ENCODE peak calls at places on chromosomes 12 and 14, in five cellular contexts. Q is GM12878, S is A549, N is IMR-90, H is SK-N-SH. M is an unnamed sample.

GRCh38 chr12:38880288-38880687 is 25.1 kb downstream of the CPNE8 start:
- DNase-seq in Q (peak), S (no peak), N (no peak), H (peak), M (no peak)

GRCh38 chr12:69544087-69544486 is 41.2 kb upstream of the CCT2 start:
- DNase-seq in Q (no peak), S (no peak), N (no peak), H (no peak), M (no peak)

GRCh38 chr14:101122114-101122854 is 218.8 kb upstream of the RTL1 start:
- DNase-seq in Q (no peak), S (no peak), N (no peak), H (peak), M (no peak)

GRCh38 chr12:22467190-22467589 is 77.2 kb downstream of the C2CD5 start:
- DNase-seq in Q (no peak), S (no peak), N (peak), H (no peak), M (no peak)

GRCh38 chr12:18439541-18439940 is 178.2 kb downstream of the PIK3C2G start:
- DNase-seq in Q (no peak), S (no peak), N (peak), H (no peak), M (peak)

GRCh38 chr12:113040722-113041168 is 15.8 kb upstream of the DTX1 start:
- DNase-seq in Q (no peak), S (peak), N (peak), H (no peak), M (no peak)

GRCh38 chr14:68423686-68424085 is 369.2 kb downstream of the ZFP36L1 start:
- DNase-seq in Q (no peak), S (no peak), N (no peak), H (no peak), M (no peak)

GRCh38 chr14:69346710-69347109 is 51.4 kb downstream of the ERH start:
- DNase-seq in Q (no peak), S (peak), N (no peak), H (peak), M (peak)

GRCh38 chr12:51482808-51483532 is 58.3 kb downstream of the SLC4A8 start:
- DNase-seq in Q (no peak), S (no peak), N (no peak), H (no peak), M (no peak)

GRCh38 chr12:53063708-53064612 is 14.1 kb downstream of the TNS2 start:
- DNase-seq in Q (no peak), S (no peak), N (peak), H (no peak), M (no peak)

GRCh38 chr14:90355540-90356518 is 24.1 kb upstream of the NRDE2 start:
- DNase-seq in Q (no peak), S (no peak), N (no peak), H (no peak), M (no peak)

GRCh38 chr12:32541754-32542374 is 137.2 kb upstream of the DNM1L start:
- DNase-seq in Q (no peak), S (no peak), N (no peak), H (no peak), M (no peak)

GRCh38 chr12:92608418-92609091 is 94.2 kb upstream of the PLEKHG7 start:
- DNase-seq in Q (peak), S (peak), N (peak), H (peak), M (peak)

GRCh38 chr12:43992856-43993255 is 157.0 kb downstream of the TMEM117 start:
- DNase-seq in Q (no peak), S (no peak), N (no peak), H (no peak), M (no peak)

GRCh38 chr14:92549853-92550244 is 36.3 kb downstream of the RIN3 start:
- DNase-seq in Q (no peak), S (no peak), N (peak), H (no peak), M (peak)

GRCh38 chr14:105857223-105857815 is 330.9 kb downstream of the TMEM121 start:
- DNase-seq in Q (no peak), S (no peak), N (no peak), H (no peak), M (no peak)

GRCh38 chr14:98290596-98290995 is 981.4 kb downstream of the BCL11B start:
- DNase-seq in Q (no peak), S (no peak), N (no peak), H (no peak), M (no peak)

GRCh38 chr12:5017638-5018348 is 25.9 kb upstream of the KCNA5 start:
- DNase-seq in Q (no peak), S (no peak), N (no peak), H (no peak), M (peak)

GRCh38 chr14:89996963-89997362 is 41.2 kb downstream of the TDP1 start:
- DNase-seq in Q (no peak), S (no peak), N (no peak), H (no peak), M (no peak)

GRCh38 chr12:27031531-27031930 is 9.2 kb downstream of the MED21 start:
- DNase-seq in Q (no peak), S (no peak), N (peak), H (no peak), M (no peak)

GRCh38 chr12:83224012-83224411 is 537.3 kb downstream of the TMTC2 start:
- DNase-seq in Q (no peak), S (no peak), N (no peak), H (no peak), M (no peak)

GRCh38 chr12:24562761-24563392 is 386.0 kb downstream of the BCAT1 start:
- DNase-seq in Q (no peak), S (peak), N (peak), H (peak), M (no peak)

GRCh38 chr12:112172556-112173324 is 47.4 kb downstream of the TRAFD1 start:
- DNase-seq in Q (no peak), S (no peak), N (no peak), H (no peak), M (no peak)

GRCh38 chr12:131449027-131449426 is 261.9 kb upstream of the SFSWAP start:
- DNase-seq in Q (no peak), S (no peak), N (no peak), H (no peak), M (no peak)

GRCh38 chr14:85533821-85534271 is 3.9 kb downstream of the FLRT2 start:
- DNase-seq in Q (no peak), S (no peak), N (peak), H (no peak), M (no peak)

GRCh38 chr12:127435439-127435838 is 831.5 kb upstream of the TMEM132C start:
- DNase-seq in Q (no peak), S (no peak), N (no peak), H (no peak), M (no peak)

GRCh38 chr12:14260011-14260993 is 105.2 kb upstream of the ATF7IP start:
- DNase-seq in Q (no peak), S (peak), N (peak), H (no peak), M (peak)
- TF ChIP-seq RCOR1 in Q (no peak), S (no peak), N (no peak), H (no peak), M (no peak)

GRCh38 chr12:20489645-20490044 is 121.3 kb downstream of the PDE3A start:
- DNase-seq in Q (no peak), S (peak), N (peak), H (peak), M (no peak)

GRCh38 chr12:20487519-20487918 is 119.2 kb downstream of the PDE3A start:
- DNase-seq in Q (no peak), S (no peak), N (no peak), H (no peak), M (no peak)

GRCh38 chr12:20482680-20483079 is 114.3 kb downstream of the PDE3A start:
- DNase-seq in Q (no peak), S (no peak), N (no peak), H (no peak), M (no peak)

GRCh38 chr12:20483776-20484175 is 115.4 kb downstream of the PDE3A start:
- DNase-seq in Q (no peak), S (no peak), N (peak), H (no peak), M (no peak)

GRCh38 chr12:20486233-20486632 is 117.9 kb downstream of the PDE3A start:
- DNase-seq in Q (no peak), S (peak), N (peak), H (no peak), M (no peak)
- TF ChIP-seq CTCF in Q (no peak), S (peak), N (peak), H (peak), M (no peak)

GRCh38 chr12:9947674-9948073 is 15.5 kb upstream of the CLEC2A start:
- DNase-seq in Q (no peak), S (no peak), N (no peak), H (no peak), M (no peak)

GRCh38 chr12:9948606-9949286 is 16.6 kb upstream of the CLEC2A start:
- DNase-seq in Q (peak), S (no peak), N (no peak), H (no peak), M (no peak)

DNA sequence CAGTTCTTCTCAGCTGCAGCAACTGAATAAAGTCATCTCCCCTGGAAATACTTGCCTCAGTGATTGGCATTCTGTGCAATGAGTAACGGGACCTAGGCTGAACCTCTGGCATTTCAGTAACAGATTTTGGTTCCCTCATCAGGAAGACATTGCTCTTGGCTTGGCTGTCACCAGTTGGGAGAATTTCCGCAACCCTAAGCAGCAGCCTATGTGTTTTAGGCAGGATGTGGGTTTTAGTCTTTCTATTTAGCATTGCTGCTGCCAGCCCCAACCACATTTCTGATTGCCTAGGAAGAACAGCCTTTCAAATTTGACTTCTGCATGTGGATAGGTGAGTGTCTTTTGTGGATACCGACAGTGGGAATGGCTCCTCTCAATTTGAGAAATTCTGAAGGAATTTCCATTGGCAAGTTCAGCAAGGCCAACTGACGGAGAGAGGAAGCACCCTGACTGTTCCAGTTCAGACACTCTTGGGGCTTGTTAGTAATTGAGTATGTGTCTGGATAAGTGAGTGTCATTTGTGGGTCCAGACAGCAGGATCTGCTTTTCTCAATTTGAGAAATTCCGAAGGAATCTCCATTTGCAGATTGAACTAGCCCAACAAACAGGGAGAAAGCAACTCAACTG is 19.0 kb upstream of the CLEC2A start:
- DNase-seq in Q (peak), S (no peak), N (no peak), H (no peak), M (no peak)
- TF ChIP-seq RCOR1 in Q (no peak), S (no peak), N (no peak), H (no peak), M (no peak)

GRCh38 chr12:94148841-94149780 is 734 bp downstream of the PLXNC1 start:
- DNase-seq in Q (no peak), S (peak), N (peak), H (peak), M (no peak)
- TF ChIP-seq CTCF in Q (peak), S (peak), N (peak), H (peak), M (no peak)

M was measured in K562.